ENCODE peak calls at places on chromosome 6, in ten cellular contexts. V is EH; J is naive thymus-derived CD4-positive, alpha-beta T cell; P is osteocyte; Y is MCF 10A; I is SIG-M5; S is upper lobe of right lung; Q is D341Med; N is fibroblast of lung; X is A673. Z is an unnamed sample.

GRCh38 chr6:142378138-142378875 is 76.5 kb downstream of the ADGRG6 start:
- DNase-seq in Q (peak), N (peak), X (peak), Y (peak), S (no peak), P (no peak), J (no peak), V (peak), I (no peak), Z (no peak)

GRCh38 chr6:30914076-30914853 is at the start of gene VARS2:
- DNase-seq in P (peak), V (peak), Q (peak), Y (peak), I (no peak), N (peak), J (peak), S (peak), X (peak), Z (peak)

GRCh38 chr6:2688416-2689064 is 62.2 kb downstream of the MYLK4 start:
- DNase-seq in P (peak), N (peak), Y (peak), J (no peak), X (no peak), V (peak), I (no peak), Q (no peak), S (no peak), Z (no peak)

GRCh38 chr6:148973809-148974208 is 227.0 kb downstream of the UST start:
- DNase-seq in V (peak), S (no peak), Y (peak), J (no peak), I (no peak), N (peak), P (no peak), X (peak), Q (peak), Z (peak)

GRCh38 chr6:24936641-24937317 is 1.0 kb upstream of the RIPOR2 start:
- DNase-seq in V (no peak), X (no peak), P (no peak), Y (peak), Q (no peak), J (peak), I (no peak), S (no peak), N (no peak), Z (no peak)

GRCh38 chr6:160455484-160456213 is 107.5 kb downstream of the SLC22A3 start:
- DNase-seq in N (peak), Y (peak), I (no peak), X (peak), Q (peak), V (peak), J (peak), P (peak), S (peak), Z (no peak)

GRCh38 chr6:16205377-16206144 is 32.8 kb upstream of the GMPR start:
- DNase-seq in P (peak), I (no peak), J (no peak), S (no peak), Q (no peak), N (peak), Y (no peak), X (peak), V (peak), Z (peak)

GRCh38 chr6:150633466-150633795 is 33.7 kb downstream of the PLEKHG1 start:
- DNase-seq in P (no peak), Q (no peak), S (no peak), V (no peak), I (no peak), Y (no peak), J (no peak), N (no peak), X (no peak), Z (no peak)

GRCh38 chr6:148602136-148602535 is 144.7 kb upstream of the UST start:
- DNase-seq in I (no peak), Y (no peak), X (no peak), S (no peak), P (no peak), Q (no peak), V (no peak), J (no peak), N (no peak), Z (no peak)

GRCh38 chr6:159594106-159594749 is 98.8 kb downstream of the SOD2 start:
- DNase-seq in P (no peak), S (no peak), Y (peak), I (no peak), Q (no peak), V (peak), N (peak), X (no peak), J (no peak), Z (no peak)

GRCh38 chr6:158031445-158032353 is 50.0 kb downstream of the SYNJ2 start:
- DNase-seq in P (peak), J (no peak), V (peak), Y (no peak), S (peak), N (peak), I (no peak), Q (no peak), X (peak), Z (no peak)

GRCh38 chr6:47922391-47922790 is 140.6 kb downstream of the OPN5 start:
- DNase-seq in Y (no peak), Q (peak), S (no peak), I (no peak), J (no peak), X (no peak), N (peak), V (no peak), P (no peak), Z (no peak)

GRCh38 chr6:163754866-163755265 is 340.3 kb downstream of the QKI start:
- DNase-seq in J (no peak), S (no peak), V (no peak), X (no peak), P (no peak), N (no peak), Y (no peak), I (no peak), Q (no peak), Z (no peak)

GRCh38 chr6:5028921-5029320 is 25.1 kb upstream of the RPP40 start:
- DNase-seq in P (no peak), S (no peak), N (no peak), Q (no peak), I (no peak), J (no peak), V (no peak), Y (no peak), X (no peak), Z (no peak)

GRCh38 chr6:38489951-38490350 is 149.8 kb downstream of the BTBD9 start:
- DNase-seq in P (no peak), V (peak), Y (no peak), J (no peak), S (no peak), X (no peak), I (no peak), N (peak), Q (no peak), Z (no peak)

GRCh38 chr6:144434308-144434990 is 149.3 kb downstream of the UTRN start:
- DNase-seq in X (peak), S (no peak), V (peak), J (no peak), Q (no peak), Y (peak), N (peak), I (no peak), P (no peak), Z (no peak)

GRCh38 chr6:34875292-34876213 is 12.3 kb downstream of the TAF11 start:
- DNase-seq in I (no peak), S (no peak), Y (no peak), X (no peak), Q (no peak), P (no peak), N (no peak), V (no peak), J (no peak), Z (no peak)

GRCh38 chr6:20463396-20463795 is 61.7 kb downstream of the E2F3 start:
- DNase-seq in X (no peak), N (no peak), I (no peak), Q (no peak), P (no peak), J (no peak), S (no peak), V (no peak), Y (no peak), Z (no peak)

GRCh38 chr6:168031411-168032382 is 34.2 kb downstream of the KIF25 start:
- DNase-seq in N (peak), Y (no peak), Q (no peak), J (no peak), I (no peak), P (peak), V (peak), S (no peak), X (peak), Z (no peak)

GRCh38 chr6:33278392-33278741 is 1.4 kb downstream of the B3GALT4 start:
- DNase-seq in Y (no peak), S (no peak), J (no peak), X (no peak), I (no peak), V (no peak), P (no peak), N (no peak), Q (no peak), Z (peak)

GRCh38 chr6:35259946-35260626 is 551 bp downstream of the ZNF76 start:
- DNase-seq in P (no peak), Q (no peak), Y (peak), J (peak), I (no peak), N (peak), X (peak), S (peak), V (peak), Z (peak)

GRCh38 chr6:117444600-117444999 is 18.9 kb upstream of the ROS1 start:
- DNase-seq in Y (peak), V (peak), J (no peak), X (no peak), I (no peak), N (peak), S (no peak), Q (no peak), P (no peak), Z (no peak)

GRCh38 chr6:30685157-30685976 is 1.1 kb downstream of the PPP1R18 start:
- DNase-seq in X (no peak), Y (peak), N (peak), P (no peak), V (peak), I (no peak), Q (no peak), J (no peak), S (no peak), Z (no peak)

GRCh38 chr6:168104636-168105035 is 25.6 kb upstream of the FRMD1 start:
- DNase-seq in I (no peak), Q (no peak), N (no peak), Y (no peak), J (no peak), V (no peak), P (no peak), X (no peak), S (peak), Z (no peak)

GRCh38 chr6:37482356-37483292 is 17.1 kb downstream of the CCDC167 start:
- DNase-seq in N (no peak), Y (no peak), P (no peak), X (no peak), V (no peak), S (no peak), Q (no peak), J (no peak), I (no peak), Z (no peak)

GRCh38 chr6:167872538-167873210 is 46.0 kb downstream of the AFDN start:
- DNase-seq in X (no peak), I (no peak), Y (no peak), S (no peak), N (no peak), P (no peak), J (no peak), Q (no peak), V (no peak), Z (no peak)

GRCh38 chr6:81767163-81768000 is 14.9 kb upstream of the TENT5A start:
- DNase-seq in N (peak), V (peak), I (no peak), Y (peak), X (peak), S (no peak), J (no peak), P (no peak), Q (no peak), Z (no peak)

Z was measured in NCI-H526.